ENCODE peak calls at places on chromosomes 12 and 14, in four cellular contexts. L is GM03348, A is EH, Y is NCI-H524 treated with DMSO at 0.1 percent for 48 hours. E is an unnamed sample.

GRCh38 chr14:60102389-60102788 is 10.7 kb downstream of the PCNX4 start:
- DNase-seq in Y (no peak), A (peak), L (peak), E (no peak)

GRCh38 chr14:81471062-81471461 is 62.6 kb downstream of the SEL1L start:
- DNase-seq in A (no peak), Y (no peak), L (no peak), E (no peak)

GRCh38 chr14:103453791-103454190 is 68.6 kb downstream of the MARK3 start:
- DNase-seq in Y (no peak), A (no peak), L (no peak), E (no peak)

GRCh38 chr14:23406244-23406643 is 1.8 kb downstream of the MYH6 start:
- DNase-seq in L (no peak), A (no peak), Y (no peak), E (no peak)

GRCh38 chr14:100306506-100307214 is 416 bp upstream of the SLC25A29 start:
- DNase-seq in Y (peak), A (peak), L (peak), E (peak)

GRCh38 chr12:114403044-114403689 is 2.8 kb downstream of the TBX5 start:
- DNase-seq in Y (no peak), L (peak), A (peak), E (no peak)

GRCh38 chr12:52182456-52182855 is 9.4 kb downstream of the KRT80 start:
- DNase-seq in L (no peak), Y (peak), A (no peak), E (no peak)

GRCh38 chr14:69269381-69269780 is 9.4 kb downstream of the GALNT16 start:
- DNase-seq in Y (no peak), L (no peak), A (no peak), E (no peak)

GRCh38 chr12:101839324-101840283 is 8.8 kb upstream of the GNPTAB start:
- DNase-seq in A (peak), Y (peak), L (peak), E (peak)

GRCh38 chr12:47943492-47944359 is 19.7 kb upstream of the TMEM106C start:
- DNase-seq in A (no peak), L (no peak), Y (no peak), E (no peak)

GRCh38 chr12:130075497-130076076 is 86.7 kb upstream of the FZD10 start:
- DNase-seq in A (no peak), Y (no peak), L (no peak), E (no peak)

GRCh38 chr12:120466560-120467315 is 2.8 kb downstream of the SRSF9 start:
- DNase-seq in A (peak), Y (peak), L (peak), E (no peak)

GRCh38 chr14:101635238-101636080 is 74.2 kb downstream of the DIO3 start:
- DNase-seq in Y (no peak), L (peak), A (no peak), E (no peak)

GRCh38 chr14:67393689-67394088 is 18.3 kb downstream of the PLEK2 start:
- DNase-seq in L (no peak), Y (no peak), A (no peak), E (no peak)

GRCh38 chr12:95977764-95978305 is 18.3 kb downstream of the HAL start:
- DNase-seq in L (no peak), Y (no peak), A (no peak), E (no peak)

GRCh38 chr14:101098641-101099040 is 195.1 kb upstream of the RTL1 start:
- DNase-seq in A (no peak), L (no peak), Y (no peak), E (no peak)

GRCh38 chr12:47863467-47863866 is 41.3 kb downstream of the VDR start:
- DNase-seq in Y (no peak), L (no peak), A (no peak), E (no peak)

GRCh38 chr14:65156568-65157366 is 54.5 kb upstream of the MAX start:
- DNase-seq in Y (no peak), A (peak), L (peak), E (peak)

GRCh38 chr12:15472036-15472435 is 149.7 kb downstream of the PTPRO start:
- DNase-seq in L (no peak), A (no peak), Y (no peak), E (no peak)

GRCh38 chr14:98580131-98580678 is 691.8 kb downstream of the BCL11B start:
- DNase-seq in Y (no peak), L (no peak), A (no peak), E (peak)

GRCh38 chr12:94056419-94057158 is 91.8 kb upstream of the PLXNC1 start:
- DNase-seq in A (no peak), L (no peak), Y (no peak), E (no peak)

GRCh38 chr12:6195665-6196535 is 4.3 kb upstream of the CD9 start:
- DNase-seq in A (peak), L (peak), Y (no peak), E (peak)

GRCh38 chr14:71996615-71997014 is 64.4 kb downstream of the RGS6 start:
- DNase-seq in Y (no peak), A (no peak), L (no peak), E (no peak)

GRCh38 chr12:67915335-67915851 is 73.9 kb upstream of the IFNG-AS1 start:
- DNase-seq in A (no peak), L (no peak), Y (no peak), E (no peak)

GRCh38 chr12:43118881-43119280 is 433.1 kb downstream of the ADAMTS20 start:
- DNase-seq in L (no peak), Y (no peak), A (no peak), E (no peak)

GRCh38 chr12:49646871-49647270 is 23.5 kb downstream of the PRPF40B start:
- DNase-seq in L (no peak), A (no peak), Y (no peak), E (no peak)

GRCh38 chr12:3164454-3165310 is 87.5 kb downstream of the TSPAN9 start:
- DNase-seq in A (no peak), L (no peak), Y (no peak), E (no peak)

GRCh38 chr14:99244299-99244959 is 27.6 kb downstream of the BCL11B start:
- DNase-seq in Y (no peak), L (no peak), A (no peak), E (no peak)

GRCh38 chr12:13764748-13765147 is 216.7 kb downstream of the GRIN2B start:
- DNase-seq in A (no peak), L (no peak), Y (no peak), E (peak)

GRCh38 chr12:119008691-119009221 is 27.4 kb downstream of the SRRM4 start:
- DNase-seq in Y (peak), L (no peak), A (no peak), E (no peak)

GRCh38 chr14:104293231-104293841 is 154.9 kb downstream of the KIF26A start:
- DNase-seq in L (no peak), A (no peak), Y (no peak), E (no peak)

GRCh38 chr14:77102154-77102553 is 4.1 kb downstream of the CIPC start:
- DNase-seq in A (no peak), Y (no peak), L (no peak), E (no peak)

GRCh38 chr14:67674139-67674479 is 323 bp downstream of the VTI1B start:
- DNase-seq in L (peak), A (peak), Y (peak), E (peak)

GRCh38 chr12:129520736-129521135 is 383.1 kb downstream of the TMEM132D start:
- DNase-seq in Y (no peak), A (no peak), L (no peak), E (no peak)

GRCh38 chr12:78863482-78864427 is 819 bp upstream of the SYT1 start:
- DNase-seq in A (peak), Y (peak), L (peak), E (peak)

GRCh38 chr12:29640589-29641345 is 143.0 kb downstream of the TMTC1 start:
- DNase-seq in L (no peak), A (no peak), Y (no peak), E (peak)

GRCh38 chr14:36083317-36083716 is 93.2 kb downstream of the PTCSC3 start:
- DNase-seq in L (no peak), A (no peak), Y (no peak), E (no peak)

GRCh38 chr14:99595524-99595923 is 8.5 kb downstream of the CCDC85C start:
- DNase-seq in Y (no peak), A (no peak), L (no peak), E (no peak)

GRCh38 chr12:27861428-27862167 is 81.6 kb upstream of the MANSC4 start:
- DNase-seq in L (no peak), A (no peak), Y (no peak), E (no peak)